ENCODE peak calls at places on chromosomes 1 and 21, in ten cellular contexts. U is hepatocyte, O is fibroblast of lung, I is aorta, F is mesenchymal stem cell, X is AG04450, B is endodermal cell, L is astrocyte, Z is kidney, C is mesendoderm. V is an unnamed sample.
A peak's percentile ranks its signal among the peaks of the same experiment; 100 is the strongest.

GRCh38 chr1:110607663-110608230 is 1.6 kb upstream of the KCNA2 start:
- DNase-seq in I (no peak), X (no peak), L (no peak), B (peak; percentile 67), C (peak; percentile 11), Z (no peak), F (no peak), O (no peak), U (no peak), V (no peak)

GRCh38 chr1:18973446-18973955 is 17.0 kb upstream of the IFFO2 start:
- DNase-seq in F (no peak), I (no peak), C (no peak), Z (no peak), X (no peak), B (no peak), U (no peak), O (no peak), L (no peak), V (no peak)

GRCh38 chr1:245956225-245956624 is 550.9 kb downstream of the SMYD3 start:
- DNase-seq in X (no peak), O (peak; percentile 45), I (no peak), L (peak; percentile 39), C (no peak), U (no peak), B (no peak), F (no peak), Z (no peak), V (no peak)

GRCh38 chr1:54883349-54884102 is 3.5 kb downstream of the DHCR24 start:
- DNase-seq in L (no peak), I (no peak), U (peak; percentile 38), O (no peak), B (no peak), C (no peak), X (no peak), Z (no peak), F (peak; percentile 59), V (no peak)

GRCh38 chr1:103937763-103938357 is 188.2 kb downstream of the AMY1C start:
- DNase-seq in B (no peak), X (no peak), Z (no peak), C (no peak), I (no peak), O (no peak), U (no peak), F (no peak), L (no peak), V (no peak)

GRCh38 chr1:113811353-113811887 is 856 bp downstream of the RSBN1 start:
- DNase-seq in X (no peak), I (peak; percentile 88), L (no peak), C (peak; percentile 82), O (peak; percentile 39), F (peak; percentile 44), U (peak; percentile 66), B (peak; percentile 86), Z (peak; percentile 59), V (no peak)

GRCh38 chr1:61639218-61639617 is 85.7 kb downstream of the TM2D1 start:
- DNase-seq in C (no peak), O (no peak), Z (no peak), I (no peak), B (no peak), F (no peak), X (no peak), U (peak; percentile 20), L (no peak), V (no peak)

GRCh38 chr1:243727503-243728191 is 122.4 kb downstream of the AKT3 start:
- DNase-seq in U (no peak), F (no peak), I (no peak), C (no peak), X (no peak), O (no peak), B (no peak), Z (no peak), L (no peak), V (no peak)

GRCh38 chr1:151175910-151176309 is at the start of gene TMOD4:
- DNase-seq in U (peak; percentile 30), X (no peak), C (peak; percentile 48), I (peak; percentile 40), Z (peak; percentile 39), O (no peak), F (peak; percentile 19), L (no peak), B (no peak), V (no peak)

GRCh38 chr1:39105061-39105840 is 79.1 kb downstream of the NDUFS5 start:
- DNase-seq in U (peak; percentile 91), I (peak; percentile 94), B (peak; percentile 85), L (no peak), Z (peak; percentile 94), C (peak; percentile 73), O (peak; percentile 71), F (peak; percentile 63), X (no peak), V (peak; percentile 93)

GRCh38 chr1:30331415-30332065 is 391.8 kb downstream of the MATN1 start:
- DNase-seq in B (peak; percentile 29), X (no peak), L (no peak), I (peak; percentile 52), O (no peak), Z (no peak), U (no peak), C (no peak), F (no peak), V (no peak)

GRCh38 chr1:228404107-228404720 is 2.4 kb downstream of the TRIM11 start:
- DNase-seq in Z (peak; percentile 50), F (no peak), X (no peak), U (no peak), L (no peak), B (peak; percentile 33), C (no peak), I (no peak), O (no peak), V (peak; percentile 52)

GRCh38 chr21:37737497-37737896 is 178.8 kb downstream of the KCNJ6 start:
- DNase-seq in L (no peak), X (no peak), U (no peak), Z (no peak), C (no peak), I (no peak), O (no peak), F (peak; percentile 29), B (no peak), V (no peak)

GRCh38 chr21:37742532-37742931 is 173.7 kb downstream of the KCNJ6 start:
- DNase-seq in U (no peak), O (peak; percentile 36), I (no peak), Z (no peak), F (peak; percentile 41), L (peak; percentile 21), B (no peak), C (no peak), X (no peak), V (no peak)

GRCh38 chr21:37734846-37735245 is 181.4 kb downstream of the KCNJ6 start:
- DNase-seq in Z (no peak), B (no peak), O (no peak), L (no peak), U (no peak), X (no peak), F (no peak), C (no peak), I (no peak), V (no peak)

GRCh38 chr21:37742115-37742514 is 174.1 kb downstream of the KCNJ6 start:
- DNase-seq in Z (no peak), U (no peak), C (no peak), O (no peak), B (no peak), L (no peak), I (no peak), X (no peak), F (no peak), V (no peak)

DNA sequence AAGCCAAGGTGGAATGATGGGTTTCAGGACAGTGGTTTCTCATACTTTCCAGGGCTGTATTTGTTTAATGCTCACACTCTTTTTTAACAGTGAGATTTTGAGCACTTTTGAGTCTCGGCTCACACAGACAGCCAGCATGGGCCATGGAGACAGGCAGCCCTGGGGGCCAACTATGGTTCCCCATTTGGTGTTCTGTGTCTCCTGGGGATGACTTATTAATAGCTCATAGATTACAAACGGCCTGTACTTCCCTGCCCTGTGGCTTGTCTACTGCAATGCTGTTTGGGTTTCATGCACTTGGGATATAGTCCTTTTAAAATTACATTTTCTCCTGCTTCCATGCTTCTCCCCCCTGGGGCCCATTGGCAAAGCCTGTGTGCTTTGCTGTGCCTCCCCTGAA is 178.3 kb downstream of the KCNJ6 start:
- DNase-seq in C (no peak), F (no peak), X (no peak), Z (no peak), O (no peak), B (no peak), U (no peak), L (no peak), I (no peak), V (no peak)
- H3K27ac ChIP-seq in C (no peak overlapping the region), F (no peak overlapping the region), X (no peak overlapping the region), Z (no peak overlapping the region), O (no peak overlapping the region), B (no peak overlapping the region), U (no peak overlapping the region), L (no peak overlapping the region), I (peak overlapping the region; percentile 74), V (no peak overlapping the region)

DNA sequence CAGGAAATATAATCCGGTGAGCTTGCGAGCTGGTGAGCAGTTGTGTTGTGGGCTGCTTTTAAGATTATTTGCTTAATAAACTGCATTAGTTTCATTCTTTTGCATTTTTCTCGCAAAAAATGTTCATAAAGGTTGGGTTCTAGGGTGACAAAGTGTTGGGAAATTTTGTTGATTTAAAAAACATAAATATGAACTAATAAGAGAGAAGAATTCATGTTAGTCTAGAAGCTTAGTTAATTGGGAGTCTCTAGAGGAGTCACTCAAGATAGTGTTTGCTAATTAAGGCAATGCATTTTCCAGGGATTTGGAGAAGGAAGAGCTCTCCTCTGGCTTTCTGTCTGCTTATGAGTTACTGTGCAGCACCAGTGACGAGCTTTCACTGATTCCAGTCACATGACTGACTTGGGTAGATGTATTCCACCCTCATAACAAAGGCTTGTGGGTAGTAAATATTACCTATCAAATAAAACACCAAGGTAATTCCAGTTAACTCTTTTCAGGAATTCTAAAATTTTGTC is 417.0 kb downstream of the PTBP2 start:
- DNase-seq in F (no peak), U (no peak), L (no peak), C (no peak), B (no peak), I (no peak), Z (no peak), X (no peak), O (no peak), V (no peak)
- H3K4me3 ChIP-seq in F (no peak overlapping the region), U (no peak overlapping the region), L (no peak overlapping the region), C (no peak overlapping the region), B (no peak overlapping the region), I (no peak overlapping the region), Z (peak overlapping the region; percentile 31), X (no peak overlapping the region), O (no peak overlapping the region), V (no peak overlapping the region)

GRCh38 chr1:27253611-27254010 is 19.2 kb downstream of the WDTC1 start:
- DNase-seq in X (no peak), C (no peak), L (no peak), Z (no peak), O (no peak), B (no peak), F (no peak), U (no peak), I (no peak), V (no peak)
- H3K27ac ChIP-seq in X (no peak overlapping the region), C (no peak overlapping the region), L (no peak overlapping the region), Z (no peak overlapping the region), O (no peak overlapping the region), B (no peak overlapping the region), F (no peak overlapping the region), U (no peak overlapping the region), I (no peak overlapping the region), V (no peak overlapping the region)

DNA sequence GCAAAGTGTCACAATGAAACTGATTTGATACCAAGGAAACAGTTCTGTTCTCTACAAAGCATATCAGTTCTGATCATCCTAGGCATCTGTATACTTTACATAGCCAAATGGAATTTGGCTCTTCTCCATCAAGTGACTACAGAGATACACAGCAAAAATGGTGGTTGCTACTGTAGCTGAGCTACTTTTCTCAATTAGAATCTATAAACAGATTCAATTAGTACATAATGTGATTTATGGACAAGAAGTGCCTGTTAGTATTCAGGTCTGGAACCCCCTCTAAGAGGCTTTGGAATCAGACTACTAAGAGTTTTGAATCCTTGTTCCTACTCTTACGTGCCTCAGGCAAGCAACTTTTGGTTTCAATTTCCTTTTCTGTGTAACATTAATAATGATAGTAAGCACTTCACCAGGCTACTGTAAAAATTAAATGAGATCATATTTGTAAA is 25.5 kb downstream of the C21orf91 start:
- DNase-seq in F (peak; percentile 68), L (peak; percentile 41), U (no peak), I (no peak), Z (no peak), X (peak; percentile 11), O (peak; percentile 66), B (no peak), C (no peak), V (no peak)
- H3K4me3 ChIP-seq in F (peak overlapping the region; percentile 67), L (no peak overlapping the region), U (no peak overlapping the region), I (no peak overlapping the region), Z (peak overlapping the region; percentile 49), X (no peak overlapping the region), O (peak overlapping the region; percentile 38), B (no peak overlapping the region), C (no peak overlapping the region), V (peak overlapping the region; percentile 47)

V was measured in upper lobe of right lung.